ENCODE peak calls at places on chromosomes 4 and X, in eight cellular contexts. T is mesenchymal stem cell; O is A549; V is heart left ventricle; C is iPS DF 6.9; I is CD4-positive, CD25-positive, alpha-beta regulatory T cell; W is adrenal gland; Z is left lung. B is an unnamed sample. For H3K4me1, the result is how much of the 10 kb centered on the place peaks cover.

GRCh38 chr4:175891863-175892262 is 79.8 kb upstream of the GPM6A start:
- DNase-seq in T (peak), O (peak), V (no peak), C (no peak), I (no peak), W (no peak), Z (no peak), B (no peak)

GRCh38 chr4:112327950-112328349 is 30.8 kb downstream of the ALPK1 start:
- DNase-seq in T (peak), O (peak), V (no peak), C (no peak), I (no peak), W (no peak), Z (no peak), B (no peak)

GRCh38 chrX:31459361-31459760 is 387.5 kb upstream of the FTHL17 start:
- DNase-seq in T (no peak), O (no peak), V (no peak), C (no peak), I (no peak), W (no peak), Z (no peak), B (no peak)

GRCh38 chr4:141849367-141849766 is 213.0 kb downstream of the IL15 start:
- DNase-seq in T (no peak), O (no peak), V (no peak), C (no peak), I (no peak), W (no peak), Z (no peak), B (no peak)

GRCh38 chr4:38661371-38661770 is 2.6 kb upstream of the KLF3 start:
- DNase-seq in T (no peak), O (no peak), V (no peak), C (no peak), I (no peak), W (no peak), Z (no peak), B (no peak)

GRCh38 chr4:139208404-139208945 is 31.5 kb upstream of the ELF2 start:
- DNase-seq in T (peak), O (no peak), V (peak), C (no peak), I (no peak), W (peak), Z (no peak), B (no peak)

GRCh38 chr4:6746721-6747689 is 31.0 kb downstream of the BLOC1S4 start:
- DNase-seq in T (no peak), O (peak), V (peak), C (no peak), I (no peak), W (no peak), Z (peak), B (peak)

GRCh38 chrX:7941390-7942042 is 14.3 kb upstream of the PNPLA4 start:
- DNase-seq in T (no peak), O (peak), V (no peak), C (no peak), I (no peak), W (no peak), Z (no peak), B (no peak)

GRCh38 chrX:120468479-120468824 is 644 bp downstream of the LAMP2 start:
- DNase-seq in T (peak), O (no peak), V (no peak), C (no peak), I (no peak), W (no peak), Z (no peak), B (no peak)

GRCh38 chrX:109553862-109554261 is 17.2 kb downstream of the NXT2 start:
- DNase-seq in T (no peak), O (no peak), V (no peak), C (no peak), I (no peak), W (no peak), Z (no peak), B (no peak)

GRCh38 chr4:55216871-55217635 is 91.7 kb upstream of the KDR start:
- DNase-seq in T (peak), O (no peak), V (no peak), C (no peak), I (no peak), W (no peak), Z (no peak), B (no peak)

GRCh38 chr4:24010573-24010972 is 120.7 kb upstream of the PPARGC1A start:
- DNase-seq in T (no peak), O (no peak), V (no peak), C (no peak), I (no peak), W (no peak), Z (no peak), B (no peak)

GRCh38 chr4:124527364-124527763 is 185.2 kb downstream of the ANKRD50 start:
- DNase-seq in T (no peak), O (no peak), V (no peak), C (no peak), I (no peak), W (no peak), Z (no peak), B (no peak)

DNA sequence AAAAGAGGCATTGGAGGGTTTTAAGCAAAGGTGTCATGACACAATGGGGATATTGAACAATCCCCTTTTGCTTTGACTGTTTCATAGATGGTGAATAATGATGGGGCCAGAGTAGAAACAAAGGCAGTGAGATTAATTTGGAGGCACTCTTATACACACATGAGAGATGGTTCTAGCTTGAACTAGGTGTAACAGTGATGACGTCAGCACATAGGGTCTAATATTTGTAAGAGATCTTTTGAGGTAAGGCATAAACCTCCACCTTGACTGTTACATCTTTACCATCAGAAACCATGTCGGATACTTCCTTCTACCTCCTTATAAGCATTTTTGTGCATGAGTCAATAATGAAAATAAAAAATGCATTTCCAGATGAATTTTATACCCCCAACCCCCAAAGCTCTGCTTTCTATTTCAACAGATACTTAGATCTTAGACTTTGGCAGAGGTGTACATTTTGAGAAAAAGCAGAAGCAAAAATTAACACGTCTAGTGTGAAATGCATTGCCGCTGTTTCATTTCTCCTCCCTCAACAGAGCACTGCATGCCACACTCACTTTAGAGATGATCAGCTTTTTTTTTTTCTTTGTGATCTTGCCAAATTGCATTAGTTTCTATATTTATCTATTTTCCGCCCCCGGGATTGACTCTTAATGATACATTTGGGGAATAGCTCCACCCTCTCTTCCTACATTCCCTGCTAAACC is 87.2 kb downstream of the HS3ST1 start:
- DNase-seq in T (no peak), O (no peak), V (no peak), C (no peak), I (no peak), W (no peak), Z (no peak), B (no peak)
- H3K4me1 ChIP-seq in T (under half), O (under half), V (under half), C (under half), I (under half), W (under half), Z (under half), B (under half)

GRCh38 chr4:15516494-15516893 is 46.8 kb downstream of the CC2D2A start:
- DNase-seq in T (no peak), O (no peak), V (no peak), C (no peak), I (no peak), W (no peak), Z (no peak), B (no peak)
- H3K4me1 ChIP-seq in T (under half), O (under half), V (under half), C (under half), I (under half), W (under half), Z (under half), B (under half)

GRCh38 chr4:81984746-81985145 is 389.0 kb downstream of the HNRNPD start:
- DNase-seq in T (no peak), O (no peak), V (no peak), C (no peak), I (no peak), W (no peak), Z (no peak), B (no peak)

GRCh38 chr4:81981218-81981617 is 392.6 kb downstream of the HNRNPD start:
- DNase-seq in T (no peak), O (no peak), V (no peak), C (no peak), I (no peak), W (no peak), Z (no peak), B (no peak)

GRCh38 chr4:81988178-81988577 is 385.6 kb downstream of the HNRNPD start:
- DNase-seq in T (no peak), O (no peak), V (no peak), C (no peak), I (no peak), W (no peak), Z (no peak), B (no peak)

GRCh38 chr4:81982846-81983540 is 390.8 kb downstream of the HNRNPD start:
- DNase-seq in T (no peak), O (no peak), V (no peak), C (no peak), I (no peak), W (no peak), Z (no peak), B (no peak)
- H3K4me1 ChIP-seq in T (under half), O (under half), V (under half), C (under half), I (under half), W (under half), Z (under half), B (under half)

GRCh38 chr4:1246901-1247810 is 1.8 kb downstream of the CTBP1 start:
- DNase-seq in T (no peak), O (no peak), V (peak), C (no peak), I (no peak), W (peak), Z (peak), B (peak)
- H3K4me1 ChIP-seq in T (half or more), O (under half), V (half or more), C (under half), I (half or more), W (under half), Z (half or more), B (under half)

GRCh38 chr4:166675411-166675810 is 558.9 kb downstream of the SPOCK3 start:
- DNase-seq in T (peak), O (no peak), V (no peak), C (no peak), I (no peak), W (no peak), Z (no peak), B (no peak)

DNA sequence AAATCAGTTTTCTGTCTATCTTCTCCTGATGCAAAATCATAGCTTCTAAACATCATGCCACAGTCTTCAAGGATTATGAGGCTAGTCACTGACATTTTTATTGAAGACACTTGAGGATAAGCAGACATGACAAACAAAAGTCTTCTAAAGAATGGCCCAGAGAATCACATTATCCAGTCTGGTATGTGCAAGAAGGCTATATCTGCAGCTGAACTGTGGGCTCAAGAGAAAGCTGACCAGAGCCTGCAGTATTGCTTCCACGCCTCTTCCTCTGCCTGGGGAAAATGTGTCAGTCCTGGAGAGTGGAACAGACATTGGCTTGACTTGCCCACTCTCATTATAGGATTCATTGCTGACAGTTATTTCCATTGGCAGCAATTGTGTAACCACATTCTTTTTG is 553.5 kb downstream of the SPOCK3 start:
- DNase-seq in T (peak), O (no peak), V (no peak), C (no peak), I (no peak), W (no peak), Z (no peak), B (no peak)
- H3K4me1 ChIP-seq in T (under half), O (under half), V (under half), C (under half), I (under half), W (under half), Z (under half), B (under half)

GRCh38 chrX:19589105-19589504 is 73.8 kb upstream of the MAP3K15 start:
- DNase-seq in T (no peak), O (no peak), V (no peak), C (no peak), I (no peak), W (no peak), Z (no peak), B (no peak)
- H3K4me1 ChIP-seq in T (under half), O (under half), V (under half), C (under half), I (under half), W (under half), Z (under half), B (under half)

B was measured in pancreas.